ENCODE peak calls at places on chromosomes 13 and 19, in eight cellular contexts. One of them, this sample, is unnamed.

GRCh38 chr13:28746289-28746612 is 27.5 kb upstream of the SLC46A3 start:
- DNase-seq in sigmoid colon: no peak
- DNase-seq in AG10803: no peak
- DNase-seq in AG04450: no peak
- DNase-seq in dorsolateral prefrontal cortex: no peak
- DNase-seq in progenitor cell of endocrine pancreas: no peak
- DNase-seq in breast epithelium: no peak
- DNase-seq in nephron progenitor cell: no peak
- DNase-seq in this sample: no peak

GRCh38 chr13:37960427-37960826 is 90.9 kb upstream of the TRPC4 start:
- DNase-seq in sigmoid colon: no peak
- DNase-seq in AG10803: no peak
- DNase-seq in AG04450: no peak
- DNase-seq in dorsolateral prefrontal cortex: no peak
- DNase-seq in progenitor cell of endocrine pancreas: no peak
- DNase-seq in breast epithelium: no peak
- DNase-seq in nephron progenitor cell: no peak
- DNase-seq in this sample: no peak

GRCh38 chr19:39265321-39265916 is 2.8 kb upstream of the IFNL2 start:
- DNase-seq in sigmoid colon: no peak
- DNase-seq in AG10803: no peak
- DNase-seq in AG04450: no peak
- DNase-seq in dorsolateral prefrontal cortex: no peak
- DNase-seq in progenitor cell of endocrine pancreas: no peak
- DNase-seq in breast epithelium: no peak
- DNase-seq in nephron progenitor cell: peak
- DNase-seq in this sample: no peak

GRCh38 chr13:108812165-108812564 is 182.8 kb downstream of the MYO16 start:
- DNase-seq in sigmoid colon: no peak
- DNase-seq in AG10803: no peak
- DNase-seq in AG04450: no peak
- DNase-seq in dorsolateral prefrontal cortex: no peak
- DNase-seq in progenitor cell of endocrine pancreas: no peak
- DNase-seq in breast epithelium: no peak
- DNase-seq in nephron progenitor cell: no peak
- DNase-seq in this sample: no peak

GRCh38 chr13:80173224-80173623 is 167.7 kb downstream of the SPRY2 start:
- DNase-seq in sigmoid colon: no peak
- DNase-seq in AG10803: no peak
- DNase-seq in AG04450: no peak
- DNase-seq in dorsolateral prefrontal cortex: no peak
- DNase-seq in progenitor cell of endocrine pancreas: no peak
- DNase-seq in breast epithelium: no peak
- DNase-seq in nephron progenitor cell: no peak
- DNase-seq in this sample: no peak

GRCh38 chr19:28239270-28239669 is 973.7 kb downstream of the UQCRFS1 start:
- DNase-seq in sigmoid colon: no peak
- DNase-seq in AG10803: no peak
- DNase-seq in AG04450: no peak
- DNase-seq in dorsolateral prefrontal cortex: no peak
- DNase-seq in progenitor cell of endocrine pancreas: peak
- DNase-seq in breast epithelium: no peak
- DNase-seq in nephron progenitor cell: peak
- DNase-seq in this sample: no peak

GRCh38 chr13:100382787-100383186 is 205.8 kb downstream of the GGACT start:
- DNase-seq in sigmoid colon: no peak
- DNase-seq in AG10803: peak
- DNase-seq in AG04450: no peak
- DNase-seq in dorsolateral prefrontal cortex: no peak
- DNase-seq in progenitor cell of endocrine pancreas: no peak
- DNase-seq in breast epithelium: no peak
- DNase-seq in nephron progenitor cell: no peak
- DNase-seq in this sample: no peak

GRCh38 chr13:91132381-91132780 is 215.1 kb upstream of the MIR17HG start:
- DNase-seq in sigmoid colon: no peak
- DNase-seq in AG10803: no peak
- DNase-seq in AG04450: no peak
- DNase-seq in dorsolateral prefrontal cortex: no peak
- DNase-seq in progenitor cell of endocrine pancreas: no peak
- DNase-seq in breast epithelium: no peak
- DNase-seq in nephron progenitor cell: no peak
- DNase-seq in this sample: no peak

GRCh38 chr19:55315956-55316525 is 9.1 kb downstream of the TMEM150B start:
- DNase-seq in sigmoid colon: no peak
- DNase-seq in AG10803: no peak
- DNase-seq in AG04450: no peak
- DNase-seq in dorsolateral prefrontal cortex: no peak
- DNase-seq in progenitor cell of endocrine pancreas: no peak
- DNase-seq in breast epithelium: peak
- DNase-seq in nephron progenitor cell: no peak
- DNase-seq in this sample: no peak

GRCh38 chr13:114110091-114110829 is 22.2 kb downstream of the RASA3 start:
- DNase-seq in sigmoid colon: peak
- DNase-seq in AG10803: peak
- DNase-seq in AG04450: no peak
- DNase-seq in dorsolateral prefrontal cortex: peak
- DNase-seq in progenitor cell of endocrine pancreas: no peak
- DNase-seq in breast epithelium: no peak
- DNase-seq in nephron progenitor cell: no peak
- DNase-seq in this sample: peak

GRCh38 chr13:98778749-98779148 is 26.3 kb upstream of the SLC15A1 start:
- DNase-seq in sigmoid colon: no peak
- DNase-seq in AG10803: no peak
- DNase-seq in AG04450: no peak
- DNase-seq in dorsolateral prefrontal cortex: no peak
- DNase-seq in progenitor cell of endocrine pancreas: no peak
- DNase-seq in breast epithelium: no peak
- DNase-seq in nephron progenitor cell: no peak
- DNase-seq in this sample: no peak

GRCh38 chr19:37855098-37855497 is 51.3 kb downstream of the WDR87 start:
- DNase-seq in sigmoid colon: no peak
- DNase-seq in AG10803: peak
- DNase-seq in AG04450: no peak
- DNase-seq in dorsolateral prefrontal cortex: peak
- DNase-seq in progenitor cell of endocrine pancreas: no peak
- DNase-seq in breast epithelium: peak
- DNase-seq in nephron progenitor cell: no peak
- DNase-seq in this sample: no peak

GRCh38 chr13:30438286-30438685 is 16.0 kb downstream of the UBE2L5 start:
- DNase-seq in sigmoid colon: no peak
- DNase-seq in AG10803: no peak
- DNase-seq in AG04450: no peak
- DNase-seq in dorsolateral prefrontal cortex: no peak
- DNase-seq in progenitor cell of endocrine pancreas: no peak
- DNase-seq in breast epithelium: no peak
- DNase-seq in nephron progenitor cell: no peak
- DNase-seq in this sample: no peak

GRCh38 chr13:26987614-26988013 is 184.0 kb downstream of the USP12 start:
- DNase-seq in sigmoid colon: peak
- DNase-seq in AG10803: no peak
- DNase-seq in AG04450: no peak
- DNase-seq in dorsolateral prefrontal cortex: no peak
- DNase-seq in progenitor cell of endocrine pancreas: no peak
- DNase-seq in breast epithelium: no peak
- DNase-seq in nephron progenitor cell: no peak
- DNase-seq in this sample: no peak

GRCh38 chr13:51629711-51630575 is 45.7 kb downstream of the WDFY2 start:
- DNase-seq in sigmoid colon: no peak
- DNase-seq in AG10803: peak
- DNase-seq in AG04450: no peak
- DNase-seq in dorsolateral prefrontal cortex: no peak
- DNase-seq in progenitor cell of endocrine pancreas: no peak
- DNase-seq in breast epithelium: no peak
- DNase-seq in nephron progenitor cell: no peak
- DNase-seq in this sample: no peak

GRCh38 chr19:47435196-47435595 is 15.9 kb upstream of the MEIS3 start:
- DNase-seq in sigmoid colon: no peak
- DNase-seq in AG10803: no peak
- DNase-seq in AG04450: no peak
- DNase-seq in dorsolateral prefrontal cortex: no peak
- DNase-seq in progenitor cell of endocrine pancreas: no peak
- DNase-seq in breast epithelium: no peak
- DNase-seq in nephron progenitor cell: no peak
- DNase-seq in this sample: no peak

GRCh38 chr19:42275517-42275916 is 6.5 kb downstream of the CIC start:
- DNase-seq in sigmoid colon: no peak
- DNase-seq in AG10803: no peak
- DNase-seq in AG04450: no peak
- DNase-seq in dorsolateral prefrontal cortex: no peak
- DNase-seq in progenitor cell of endocrine pancreas: no peak
- DNase-seq in breast epithelium: no peak
- DNase-seq in nephron progenitor cell: no peak
- DNase-seq in this sample: no peak

DNA sequence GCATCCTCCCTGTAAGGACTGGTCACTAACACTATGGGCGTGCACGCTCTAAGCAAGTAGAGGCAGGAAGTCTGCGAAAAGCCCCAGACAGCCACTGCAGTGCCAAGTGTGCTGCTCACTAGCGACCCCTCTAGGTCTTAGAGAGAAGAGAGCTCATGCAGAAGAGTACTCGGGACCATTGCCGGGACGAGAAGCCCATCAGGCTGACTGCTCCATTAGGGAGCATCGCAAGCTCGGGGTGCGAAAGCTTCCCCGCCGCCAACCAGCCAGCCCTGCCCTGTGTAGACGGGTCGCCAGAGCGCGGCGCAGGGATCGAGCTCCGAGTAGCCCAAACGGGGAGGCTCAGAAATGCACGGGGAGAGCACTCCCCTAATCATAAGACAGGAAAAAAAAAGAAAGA is 16.6 kb downstream of the POU4F1 start:
- DNase-seq in sigmoid colon: no peak
- DNase-seq in AG10803: no peak
- DNase-seq in AG04450: no peak
- DNase-seq in dorsolateral prefrontal cortex: no peak
- DNase-seq in progenitor cell of endocrine pancreas: no peak
- DNase-seq in breast epithelium: no peak
- DNase-seq in nephron progenitor cell: no peak
- DNase-seq in this sample: no peak
- TF ChIP-seq CTCF in sigmoid colon: no peak
- TF ChIP-seq CTCF in AG10803: peak
- TF ChIP-seq CTCF in AG04450: peak
- TF ChIP-seq CTCF in dorsolateral prefrontal cortex: no peak
- TF ChIP-seq CTCF in progenitor cell of endocrine pancreas: peak
- TF ChIP-seq CTCF in breast epithelium: no peak
- TF ChIP-seq CTCF in nephron progenitor cell: peak
- TF ChIP-seq CTCF in this sample: peak

GRCh38 chr13:46617382-46617781 is 64.4 kb downstream of the LRCH1 start:
- DNase-seq in sigmoid colon: no peak
- DNase-seq in AG10803: no peak
- DNase-seq in AG04450: no peak
- DNase-seq in dorsolateral prefrontal cortex: no peak
- DNase-seq in progenitor cell of endocrine pancreas: no peak
- DNase-seq in breast epithelium: no peak
- DNase-seq in nephron progenitor cell: no peak
- DNase-seq in this sample: no peak

GRCh38 chr13:46617885-46618284 is 64.9 kb downstream of the LRCH1 start:
- DNase-seq in sigmoid colon: no peak
- DNase-seq in AG10803: no peak
- DNase-seq in AG04450: no peak
- DNase-seq in dorsolateral prefrontal cortex: no peak
- DNase-seq in progenitor cell of endocrine pancreas: no peak
- DNase-seq in breast epithelium: no peak
- DNase-seq in nephron progenitor cell: no peak
- DNase-seq in this sample: no peak

GRCh38 chr13:46614582-46614981 is 61.6 kb downstream of the LRCH1 start:
- DNase-seq in sigmoid colon: no peak
- DNase-seq in AG10803: no peak
- DNase-seq in AG04450: peak
- DNase-seq in dorsolateral prefrontal cortex: no peak
- DNase-seq in progenitor cell of endocrine pancreas: no peak
- DNase-seq in breast epithelium: no peak
- DNase-seq in nephron progenitor cell: no peak
- DNase-seq in this sample: no peak

GRCh38 chr13:46613409-46614049 is 60.6 kb downstream of the LRCH1 start:
- DNase-seq in sigmoid colon: no peak
- DNase-seq in AG10803: no peak
- DNase-seq in AG04450: no peak
- DNase-seq in dorsolateral prefrontal cortex: no peak
- DNase-seq in progenitor cell of endocrine pancreas: no peak
- DNase-seq in breast epithelium: no peak
- DNase-seq in nephron progenitor cell: no peak
- DNase-seq in this sample: no peak

GRCh38 chr13:46615888-46616531 is 63.0 kb downstream of the LRCH1 start:
- DNase-seq in sigmoid colon: no peak
- DNase-seq in AG10803: no peak
- DNase-seq in AG04450: no peak
- DNase-seq in dorsolateral prefrontal cortex: no peak
- DNase-seq in progenitor cell of endocrine pancreas: no peak
- DNase-seq in breast epithelium: no peak
- DNase-seq in nephron progenitor cell: no peak
- DNase-seq in this sample: no peak
- TF ChIP-seq CTCF in sigmoid colon: no peak
- TF ChIP-seq CTCF in AG10803: no peak
- TF ChIP-seq CTCF in AG04450: no peak
- TF ChIP-seq CTCF in dorsolateral prefrontal cortex: no peak
- TF ChIP-seq CTCF in progenitor cell of endocrine pancreas: no peak
- TF ChIP-seq CTCF in breast epithelium: no peak
- TF ChIP-seq CTCF in nephron progenitor cell: no peak
- TF ChIP-seq CTCF in this sample: no peak

GRCh38 chr19:13091400-13092161 is 11.1 kb downstream of the LYL1 start:
- DNase-seq in sigmoid colon: peak
- DNase-seq in AG10803: peak
- DNase-seq in AG04450: no peak
- DNase-seq in dorsolateral prefrontal cortex: peak
- DNase-seq in progenitor cell of endocrine pancreas: no peak
- DNase-seq in breast epithelium: peak
- DNase-seq in nephron progenitor cell: no peak
- DNase-seq in this sample: peak
- TF ChIP-seq CTCF in sigmoid colon: no peak
- TF ChIP-seq CTCF in AG10803: peak
- TF ChIP-seq CTCF in AG04450: no peak
- TF ChIP-seq CTCF in dorsolateral prefrontal cortex: no peak
- TF ChIP-seq CTCF in progenitor cell of endocrine pancreas: no peak
- TF ChIP-seq CTCF in breast epithelium: no peak
- TF ChIP-seq CTCF in nephron progenitor cell: no peak
- TF ChIP-seq CTCF in this sample: peak

DNA sequence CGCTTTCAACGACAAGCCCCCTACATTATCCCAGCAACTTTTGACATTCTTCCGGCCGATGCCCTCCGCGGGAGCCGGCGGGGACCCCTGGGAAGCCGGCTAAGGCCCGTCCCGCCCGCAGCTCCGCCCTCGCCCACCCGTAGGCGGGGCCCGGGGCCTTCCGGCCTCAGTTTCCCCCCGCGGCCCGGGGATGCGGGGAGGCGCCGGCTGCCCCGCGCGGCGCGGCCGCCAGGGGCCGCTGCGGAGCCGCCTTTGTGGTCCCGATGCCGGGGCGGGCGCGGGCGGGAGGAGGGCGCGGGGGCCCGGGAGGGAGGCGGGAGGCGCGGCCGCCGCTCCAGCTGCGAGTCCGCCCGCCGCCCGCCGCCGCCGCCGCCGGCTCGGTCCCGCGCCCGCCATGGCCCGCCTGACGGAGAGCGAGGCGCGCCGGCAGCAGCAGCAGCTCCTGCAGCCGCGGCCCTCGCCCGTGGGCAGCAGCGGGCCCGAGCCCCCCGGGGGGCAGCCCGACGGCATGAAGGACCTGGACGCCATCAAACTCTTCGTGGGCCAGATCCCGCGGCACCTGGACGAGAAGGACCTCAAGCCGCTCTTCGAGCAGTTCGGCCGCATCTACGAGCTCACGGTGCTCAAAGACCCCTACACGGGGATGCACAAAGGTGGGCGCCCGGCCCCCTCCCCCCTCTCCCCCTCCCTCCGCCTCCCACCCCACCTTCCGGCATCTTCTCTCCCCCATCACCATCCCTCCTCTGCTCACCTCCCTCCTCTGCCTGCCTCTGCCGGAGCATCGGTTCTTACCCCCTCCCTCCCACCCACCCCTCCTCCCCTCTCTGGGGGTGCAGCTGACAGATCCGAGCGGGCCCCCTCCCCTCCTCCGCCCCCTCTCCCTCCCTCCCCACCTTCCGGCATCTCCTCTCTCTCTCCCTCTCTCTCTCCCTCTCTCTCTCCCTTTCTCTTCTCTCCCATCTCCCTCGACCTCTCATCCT is at the start of gene CELF5:
- DNase-seq in sigmoid colon: no peak
- DNase-seq in AG10803: peak
- DNase-seq in AG04450: no peak
- DNase-seq in dorsolateral prefrontal cortex: no peak
- DNase-seq in progenitor cell of endocrine pancreas: peak
- DNase-seq in breast epithelium: peak
- DNase-seq in nephron progenitor cell: peak
- DNase-seq in this sample: no peak
- TF ChIP-seq CTCF in sigmoid colon: no peak
- TF ChIP-seq CTCF in AG10803: no peak
- TF ChIP-seq CTCF in AG04450: peak
- TF ChIP-seq CTCF in dorsolateral prefrontal cortex: peak
- TF ChIP-seq CTCF in progenitor cell of endocrine pancreas: peak
- TF ChIP-seq CTCF in breast epithelium: peak
- TF ChIP-seq CTCF in nephron progenitor cell: peak
- TF ChIP-seq CTCF in this sample: peak